ENCODE peak calls at places on chromosomes 16 and 17, in five cellular contexts. One of them, this sample, is unnamed.

GRCh38 chr17:69870091-69870530 is 204.9 kb upstream of the KCNJ16 start:
- DNase-seq in fibroblast of villous mesenchyme: peak; percentile 15
- DNase-seq in GM23338: no peak
- DNase-seq in neural crest cell: no peak
- DNase-seq in A549: no peak
- DNase-seq in this sample: no peak

GRCh38 chr17:3003401-3004149 is 59.8 kb downstream of the OR1D5 start:
- DNase-seq in fibroblast of villous mesenchyme: no peak
- DNase-seq in GM23338: no peak
- DNase-seq in neural crest cell: no peak
- DNase-seq in A549: no peak
- DNase-seq in this sample: no peak

GRCh38 chr17:39653662-39654331 is 11.4 kb upstream of the TCAP start:
- DNase-seq in fibroblast of villous mesenchyme: peak; percentile 35
- DNase-seq in GM23338: peak; percentile 89
- DNase-seq in neural crest cell: peak; percentile 72
- DNase-seq in A549: peak; percentile 91
- DNase-seq in this sample: peak; percentile 73

GRCh38 chr17:20235747-20236146 is 226.6 kb downstream of the SPECC1 start:
- DNase-seq in fibroblast of villous mesenchyme: no peak
- DNase-seq in GM23338: no peak
- DNase-seq in neural crest cell: no peak
- DNase-seq in A549: no peak
- DNase-seq in this sample: no peak

GRCh38 chr17:751269-752001 is 629 bp downstream of the GEMIN4 start:
- DNase-seq in fibroblast of villous mesenchyme: peak; percentile 66
- DNase-seq in GM23338: peak; percentile 33
- DNase-seq in neural crest cell: no peak
- DNase-seq in A549: peak; percentile 58
- DNase-seq in this sample: no peak

GRCh38 chr17:60524463-60525346 is 1.3 kb downstream of the APPBP2 start:
- DNase-seq in fibroblast of villous mesenchyme: peak; percentile 49
- DNase-seq in GM23338: no peak
- DNase-seq in neural crest cell: no peak
- DNase-seq in A549: no peak
- DNase-seq in this sample: no peak

GRCh38 chr16:13898233-13898632 is 21.7 kb upstream of the ERCC4 start:
- DNase-seq in fibroblast of villous mesenchyme: no peak
- DNase-seq in GM23338: no peak
- DNase-seq in neural crest cell: no peak
- DNase-seq in A549: no peak
- DNase-seq in this sample: no peak

GRCh38 chr17:1033503-1033902 is 36.6 kb downstream of the TIMM22 start:
- DNase-seq in fibroblast of villous mesenchyme: no peak
- DNase-seq in GM23338: no peak
- DNase-seq in neural crest cell: no peak
- DNase-seq in A549: no peak
- DNase-seq in this sample: no peak

GRCh38 chr17:27986805-27987684 is 55.4 kb upstream of the NLK start:
- DNase-seq in fibroblast of villous mesenchyme: no peak
- DNase-seq in GM23338: no peak
- DNase-seq in neural crest cell: no peak
- DNase-seq in A549: no peak
- DNase-seq in this sample: no peak

GRCh38 chr16:69494993-69495392 is 70.6 kb downstream of the CYB5B start:
- DNase-seq in fibroblast of villous mesenchyme: peak; percentile 32
- DNase-seq in GM23338: peak; percentile 86
- DNase-seq in neural crest cell: peak; percentile 16
- DNase-seq in A549: no peak
- DNase-seq in this sample: no peak

GRCh38 chr17:56125830-56126819 is 27.1 kb upstream of the ANKFN1 start:
- DNase-seq in fibroblast of villous mesenchyme: peak; percentile 39
- DNase-seq in GM23338: peak; percentile 76
- DNase-seq in neural crest cell: peak; percentile 18
- DNase-seq in A549: no peak
- DNase-seq in this sample: peak; percentile 12

GRCh38 chr17:17103160-17103559 is 60.9 kb downstream of the MPRIP start:
- DNase-seq in fibroblast of villous mesenchyme: no peak
- DNase-seq in GM23338: no peak
- DNase-seq in neural crest cell: no peak
- DNase-seq in A549: no peak
- DNase-seq in this sample: no peak

GRCh38 chr17:27569257-27569722 is 61.7 kb upstream of the LGALS9 start:
- DNase-seq in fibroblast of villous mesenchyme: peak; percentile 74
- DNase-seq in GM23338: peak; percentile 91
- DNase-seq in neural crest cell: no peak
- DNase-seq in A549: peak; percentile 65
- DNase-seq in this sample: peak; percentile 51

GRCh38 chr17:81246679-81247338 is 7.7 kb downstream of the NDUFAF8 start:
- DNase-seq in fibroblast of villous mesenchyme: no peak
- DNase-seq in GM23338: no peak
- DNase-seq in neural crest cell: no peak
- DNase-seq in A549: no peak
- DNase-seq in this sample: no peak

GRCh38 chr17:41284043-41284442 is 8.5 kb downstream of the KRTAP9-7 start:
- DNase-seq in fibroblast of villous mesenchyme: peak; percentile 48
- DNase-seq in GM23338: peak; percentile 21
- DNase-seq in neural crest cell: no peak
- DNase-seq in A549: no peak
- DNase-seq in this sample: no peak

GRCh38 chr16:86080982-86081381 is 182.0 kb downstream of the IRF8 start:
- DNase-seq in fibroblast of villous mesenchyme: no peak
- DNase-seq in GM23338: no peak
- DNase-seq in neural crest cell: no peak
- DNase-seq in A549: no peak
- DNase-seq in this sample: no peak

GRCh38 chr17:1227917-1228751 is 42.1 kb upstream of the BHLHA9 start:
- DNase-seq in fibroblast of villous mesenchyme: no peak
- DNase-seq in GM23338: peak; percentile 58
- DNase-seq in neural crest cell: no peak
- DNase-seq in A549: no peak
- DNase-seq in this sample: peak; percentile 31

GRCh38 chr17:80959330-80960036 is 32.2 kb upstream of the CHMP6 start:
- DNase-seq in fibroblast of villous mesenchyme: peak; percentile 64
- DNase-seq in GM23338: no peak
- DNase-seq in neural crest cell: no peak
- DNase-seq in A549: no peak
- DNase-seq in this sample: no peak

GRCh38 chr17:31310260-31310659 is 3.6 kb downstream of the EVI2B start:
- DNase-seq in fibroblast of villous mesenchyme: no peak
- DNase-seq in GM23338: no peak
- DNase-seq in neural crest cell: no peak
- DNase-seq in A549: no peak
- DNase-seq in this sample: no peak

GRCh38 chr17:69492410-69493071 is 78.0 kb downstream of the MAP2K6 start:
- DNase-seq in fibroblast of villous mesenchyme: peak; percentile 73
- DNase-seq in GM23338: peak; percentile 86
- DNase-seq in neural crest cell: no peak
- DNase-seq in A549: peak; percentile 67
- DNase-seq in this sample: peak; percentile 14

GRCh38 chr17:37493249-37494027 is 3.7 kb downstream of the DUSP14 start:
- DNase-seq in fibroblast of villous mesenchyme: peak; percentile 82
- DNase-seq in GM23338: no peak
- DNase-seq in neural crest cell: no peak
- DNase-seq in A549: no peak
- DNase-seq in this sample: no peak

GRCh38 chr16:84278968-84279367 is 15.7 kb upstream of the WFDC1 start:
- DNase-seq in fibroblast of villous mesenchyme: no peak
- DNase-seq in GM23338: peak; percentile 58
- DNase-seq in neural crest cell: no peak
- DNase-seq in A549: no peak
- DNase-seq in this sample: peak; percentile 28

GRCh38 chr16:80233097-80233835 is 307.5 kb upstream of the DYNLRB2 start:
- DNase-seq in fibroblast of villous mesenchyme: no peak
- DNase-seq in GM23338: no peak
- DNase-seq in neural crest cell: no peak
- DNase-seq in A549: no peak
- DNase-seq in this sample: no peak

GRCh38 chr16:1105888-1106620 is 10.0 kb upstream of the C1QTNF8 start:
- DNase-seq in fibroblast of villous mesenchyme: peak; percentile 31
- DNase-seq in GM23338: peak; percentile 85
- DNase-seq in neural crest cell: peak; percentile 76
- DNase-seq in A549: peak; percentile 94
- DNase-seq in this sample: peak; percentile 86

GRCh38 chr17:81870155-81870977 is 771 bp downstream of the ARHGDIA start:
- DNase-seq in fibroblast of villous mesenchyme: peak; percentile 73
- DNase-seq in GM23338: peak; percentile 56
- DNase-seq in neural crest cell: no peak
- DNase-seq in A549: no peak
- DNase-seq in this sample: peak; percentile 41

GRCh38 chr16:57889522-57889921 is 81.4 kb downstream of the CNGB1 start:
- DNase-seq in fibroblast of villous mesenchyme: no peak
- DNase-seq in GM23338: no peak
- DNase-seq in neural crest cell: no peak
- DNase-seq in A549: no peak
- DNase-seq in this sample: no peak

GRCh38 chr17:80036715-80037477 is 454 bp downstream of the CCDC40 start:
- DNase-seq in fibroblast of villous mesenchyme: peak; percentile 36
- DNase-seq in GM23338: peak; percentile 86
- DNase-seq in neural crest cell: peak; percentile 76
- DNase-seq in A549: peak; percentile 63
- DNase-seq in this sample: peak; percentile 77

GRCh38 chr17:10121971-10122707 is 76.3 kb downstream of the GAS7 start:
- DNase-seq in fibroblast of villous mesenchyme: no peak
- DNase-seq in GM23338: no peak
- DNase-seq in neural crest cell: no peak
- DNase-seq in A549: no peak
- DNase-seq in this sample: no peak

DNA sequence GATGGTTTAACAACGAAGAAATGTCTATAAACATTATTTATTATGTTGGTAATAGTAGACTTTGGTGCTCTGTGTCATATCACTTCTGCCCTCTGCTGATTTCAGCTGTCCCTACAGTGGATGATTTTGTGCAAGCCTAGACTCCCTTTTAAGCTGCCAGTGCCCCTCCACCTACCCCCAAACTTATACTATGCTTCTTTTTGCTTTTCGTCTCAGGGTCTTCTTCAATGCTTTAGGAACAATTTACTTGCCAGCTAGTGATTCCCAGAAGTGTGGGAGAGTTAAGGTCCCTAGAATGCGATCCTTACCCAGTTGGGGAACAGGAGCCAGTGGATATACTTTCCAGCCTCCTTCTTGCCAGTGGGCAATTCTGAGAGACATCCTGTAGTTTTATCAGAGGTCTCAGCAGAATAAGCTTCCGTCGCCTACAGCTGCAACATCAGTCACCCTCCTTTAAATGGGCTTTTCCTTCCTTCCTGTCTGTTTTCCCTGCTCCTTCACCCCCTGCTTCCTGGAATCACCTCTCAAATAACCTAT is 4.1 kb downstream of the ICAM2 start:
- DNase-seq in fibroblast of villous mesenchyme: no peak
- DNase-seq in GM23338: no peak
- DNase-seq in neural crest cell: no peak
- DNase-seq in A549: no peak
- DNase-seq in this sample: no peak
- TF ChIP-seq CTCF in fibroblast of villous mesenchyme: peak; percentile 14
- TF ChIP-seq CTCF in GM23338: peak; percentile 15
- TF ChIP-seq CTCF in neural crest cell: no peak
- TF ChIP-seq CTCF in A549: peak; percentile 31
- TF ChIP-seq CTCF in this sample: no peak

DNA sequence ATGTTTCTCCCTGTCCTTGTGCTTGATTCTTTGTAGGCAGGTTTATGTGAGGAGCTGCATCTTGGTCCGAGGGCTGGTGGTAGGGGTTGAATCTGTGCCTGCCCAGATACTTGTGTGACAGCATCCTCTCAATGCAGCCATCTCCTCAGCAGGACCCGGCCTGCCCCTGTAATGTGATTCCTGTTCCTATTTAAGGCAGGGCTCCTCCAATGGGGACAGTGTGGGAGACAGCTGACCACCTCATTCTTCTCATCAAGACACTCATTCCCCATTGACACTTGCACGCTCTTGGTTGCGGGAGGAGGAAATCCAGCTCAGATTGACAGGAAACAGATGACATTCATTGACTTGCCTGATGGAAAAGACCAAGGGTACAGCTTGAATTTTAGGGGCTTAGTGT is 384.5 kb downstream of the CPPED1 start:
- DNase-seq in fibroblast of villous mesenchyme: no peak
- DNase-seq in GM23338: no peak
- DNase-seq in neural crest cell: no peak
- DNase-seq in A549: no peak
- DNase-seq in this sample: no peak
- TF ChIP-seq CTCF in fibroblast of villous mesenchyme: no peak
- TF ChIP-seq CTCF in GM23338: no peak
- TF ChIP-seq CTCF in neural crest cell: no peak
- TF ChIP-seq CTCF in A549: no peak
- TF ChIP-seq CTCF in this sample: no peak

GRCh38 chr16:11380836-11381235 is 35.6 kb downstream of the RMI2 start:
- DNase-seq in fibroblast of villous mesenchyme: no peak
- DNase-seq in GM23338: no peak
- DNase-seq in neural crest cell: no peak
- DNase-seq in A549: no peak
- DNase-seq in this sample: no peak

GRCh38 chr16:11383481-11384183 is 38.4 kb downstream of the RMI2 start:
- DNase-seq in fibroblast of villous mesenchyme: no peak
- DNase-seq in GM23338: no peak
- DNase-seq in neural crest cell: no peak
- DNase-seq in A549: no peak
- DNase-seq in this sample: no peak

GRCh38 chr16:11377156-11377555 is 31.9 kb downstream of the RMI2 start:
- DNase-seq in fibroblast of villous mesenchyme: no peak
- DNase-seq in GM23338: no peak
- DNase-seq in neural crest cell: no peak
- DNase-seq in A549: no peak
- DNase-seq in this sample: no peak

GRCh38 chr16:11384184-11384955 is 39.1 kb downstream of the RMI2 start:
- DNase-seq in fibroblast of villous mesenchyme: no peak
- DNase-seq in GM23338: no peak
- DNase-seq in neural crest cell: no peak
- DNase-seq in A549: no peak
- DNase-seq in this sample: no peak

GRCh38 chr16:11379420-11379819 is 34.2 kb downstream of the RMI2 start:
- DNase-seq in fibroblast of villous mesenchyme: no peak
- DNase-seq in GM23338: no peak
- DNase-seq in neural crest cell: no peak
- DNase-seq in A549: no peak
- DNase-seq in this sample: no peak
- TF ChIP-seq CTCF in fibroblast of villous mesenchyme: no peak
- TF ChIP-seq CTCF in GM23338: no peak
- TF ChIP-seq CTCF in neural crest cell: no peak
- TF ChIP-seq CTCF in A549: no peak
- TF ChIP-seq CTCF in this sample: no peak

GRCh38 chr16:49463529-49463928 is 89.9 kb downstream of the C16orf78 start:
- DNase-seq in fibroblast of villous mesenchyme: no peak
- DNase-seq in GM23338: no peak
- DNase-seq in neural crest cell: no peak
- DNase-seq in A549: no peak
- DNase-seq in this sample: no peak

GRCh38 chr16:49464093-49464492 is 90.5 kb downstream of the C16orf78 start:
- DNase-seq in fibroblast of villous mesenchyme: no peak
- DNase-seq in GM23338: no peak
- DNase-seq in neural crest cell: no peak
- DNase-seq in A549: no peak
- DNase-seq in this sample: no peak

GRCh38 chr16:49465661-49466528 is 92.3 kb downstream of the C16orf78 start:
- DNase-seq in fibroblast of villous mesenchyme: no peak
- DNase-seq in GM23338: no peak
- DNase-seq in neural crest cell: no peak
- DNase-seq in A549: no peak
- DNase-seq in this sample: no peak

GRCh38 chr16:49466529-49466831 is 92.9 kb downstream of the C16orf78 start:
- DNase-seq in fibroblast of villous mesenchyme: no peak
- DNase-seq in GM23338: no peak
- DNase-seq in neural crest cell: no peak
- DNase-seq in A549: no peak
- DNase-seq in this sample: no peak

GRCh38 chr16:49464877-49465504 is 91.4 kb downstream of the C16orf78 start:
- DNase-seq in fibroblast of villous mesenchyme: no peak
- DNase-seq in GM23338: peak; percentile 75
- DNase-seq in neural crest cell: no peak
- DNase-seq in A549: no peak
- DNase-seq in this sample: peak; percentile 63
- TF ChIP-seq CTCF in fibroblast of villous mesenchyme: no peak
- TF ChIP-seq CTCF in GM23338: peak; percentile 86
- TF ChIP-seq CTCF in neural crest cell: peak; percentile 75
- TF ChIP-seq CTCF in A549: no peak
- TF ChIP-seq CTCF in this sample: peak; percentile 82

This sample was measured in nephron progenitor cell.